ENCODE peak calls at places on chromosomes 7 and 10, in six cellular contexts. A is AG04450, S is EL, X is nephron progenitor cell, K is NCI-H1105, G is heart left ventricle. Q is an unnamed sample.

GRCh38 chr7:104700336-104700735 is 313.7 kb upstream of the KMT2E start:
- DNase-seq in A (no peak), S (no peak), X (no peak), K (no peak), G (no peak), Q (no peak)

GRCh38 chr10:22494007-22494406 is 148.7 kb downstream of the SPAG6 start:
- DNase-seq in A (no peak), S (no peak), X (no peak), K (no peak), G (no peak), Q (no peak)

GRCh38 chr7:139642283-139642682 is 118.8 kb downstream of the CLEC2L start:
- DNase-seq in A (no peak), S (no peak), X (no peak), K (no peak), G (no peak), Q (no peak)

GRCh38 chr7:129492406-129492805 is 9.9 kb upstream of the SMKR1 start:
- DNase-seq in A (no peak), S (no peak), X (no peak), K (no peak), G (no peak), Q (no peak)

GRCh38 chr10:25177754-25178135 is 2.9 kb downstream of the GPR158 start:
- DNase-seq in A (no peak), S (no peak), X (no peak), K (no peak), G (no peak), Q (no peak)

GRCh38 chr10:68553599-68553998 is 6.5 kb upstream of the TET1 start:
- DNase-seq in A (no peak), S (no peak), X (no peak), K (no peak), G (no peak), Q (no peak)

GRCh38 chr7:12749069-12749468 is 61.6 kb downstream of the ARL4A start:
- DNase-seq in A (no peak), S (no peak), X (no peak), K (no peak), G (no peak), Q (no peak)

GRCh38 chr7:3408814-3409595 is 108.0 kb downstream of the SDK1 start:
- DNase-seq in A (no peak), S (no peak), X (no peak), K (peak; percentile 70), G (no peak), Q (no peak)

GRCh38 chr7:64655811-64656210 is 10.1 kb upstream of the ZNF107 start:
- DNase-seq in A (no peak), S (no peak), X (no peak), K (no peak), G (no peak), Q (no peak)

GRCh38 chr7:151512353-151512752 is 7.3 kb downstream of the RHEB start:
- DNase-seq in A (no peak), S (no peak), X (no peak), K (no peak), G (no peak), Q (no peak)

GRCh38 chr7:80485721-80486120 is 26.1 kb downstream of the GNAT3 start:
- DNase-seq in A (no peak), S (no peak), X (no peak), K (no peak), G (no peak), Q (peak; percentile 78)

GRCh38 chr10:5861269-5862031 is 28.2 kb downstream of the ANKRD16 start:
- DNase-seq in A (peak; percentile 47), S (peak; percentile 91), X (no peak), K (no peak), G (no peak), Q (peak; percentile 92)

GRCh38 chr10:131915484-131915883 is 14.7 kb downstream of the PPP2R2D start:
- DNase-seq in A (no peak), S (no peak), X (no peak), K (no peak), G (no peak), Q (no peak)

GRCh38 chr7:145868935-145869334 is 247.7 kb upstream of the CNTNAP2 start:
- DNase-seq in A (no peak), S (no peak), X (no peak), K (no peak), G (no peak), Q (no peak)

GRCh38 chr7:37284805-37285211 is 163.9 kb downstream of the ELMO1 start:
- DNase-seq in A (no peak), S (no peak), X (peak; percentile 63), K (peak; percentile 39), G (peak; percentile 42), Q (no peak)

GRCh38 chr10:130128922-130129321 is 7.3 kb upstream of the GLRX3 start:
- DNase-seq in A (no peak), S (no peak), X (no peak), K (no peak), G (no peak), Q (no peak)

GRCh38 chr7:127514499-127514898 is 70.9 kb downstream of the GCC1 start:
- DNase-seq in A (peak; percentile 24), S (peak; percentile 29), X (no peak), K (peak; percentile 26), G (no peak), Q (peak; percentile 39)

GRCh38 chr7:42077276-42078135 is 159.5 kb downstream of the GLI3 start:
- DNase-seq in A (no peak), S (no peak), X (no peak), K (no peak), G (no peak), Q (no peak)

GRCh38 chr7:132220060-132220459 is 356.2 kb downstream of the PLXNA4 start:
- DNase-seq in A (no peak), S (no peak), X (no peak), K (no peak), G (no peak), Q (no peak)

GRCh38 chr10:133141963-133142350 is 18.1 kb upstream of the KNDC1 start:
- DNase-seq in A (no peak), S (no peak), X (no peak), K (no peak), G (peak; percentile 9), Q (no peak)

GRCh38 chr7:98387136-98387535 is 13.8 kb downstream of the BAIAP2L1 start:
- DNase-seq in A (no peak), S (no peak), X (no peak), K (no peak), G (no peak), Q (no peak)

GRCh38 chr7:19079066-19079465 is 38.4 kb downstream of the TWIST1 start:
- DNase-seq in A (no peak), S (peak; percentile 69), X (no peak), K (no peak), G (no peak), Q (peak; percentile 69)

GRCh38 chr7:7103343-7104313 is 78.7 kb upstream of the C1GALT1 start:
- DNase-seq in A (peak; percentile 20), S (peak; percentile 66), X (no peak), K (peak; percentile 45), G (no peak), Q (peak; percentile 74)

GRCh38 chr10:73850863-73851461 is 23.4 kb downstream of the CAMK2G start:
- DNase-seq in A (no peak), S (peak; percentile 16), X (no peak), K (no peak), G (peak; percentile 57), Q (peak; percentile 50)

GRCh38 chr7:36567699-36568436 is 156.4 kb downstream of the AOAH start:
- DNase-seq in A (no peak), S (no peak), X (no peak), K (no peak), G (no peak), Q (no peak)

GRCh38 chr7:87363342-87363741 is 17.9 kb downstream of the CROT start:
- DNase-seq in A (no peak), S (no peak), X (no peak), K (no peak), G (no peak), Q (no peak)

GRCh38 chr7:516216-516605 is 3.4 kb downstream of the PDGFA start:
- DNase-seq in A (no peak), S (no peak), X (no peak), K (no peak), G (no peak), Q (no peak)

GRCh38 chr7:157352506-157352905 is 15.7 kb downstream of the DNAJB6 start:
- DNase-seq in A (no peak), S (no peak), X (no peak), K (no peak), G (no peak), Q (no peak)

GRCh38 chr7:578386-578785 is 58.7 kb upstream of the PDGFA start:
- DNase-seq in A (no peak), S (no peak), X (no peak), K (no peak), G (no peak), Q (no peak)

Q was measured in IMR-90.